ENCODE peak calls at places on chromosomes 6 and 20, in four cellular contexts. W, T, U and X are unnamed samples.
A peak's percentile ranks its signal among the peaks of the same experiment; 100 is the strongest.

GRCh38 chr20:39072132-39072531 is 110.0 kb downstream of the DHX35 start:
- DNase-seq in W (no peak), T (no peak), U (no peak), X (no peak)

GRCh38 chr6:104527311-104527710 is 332.4 kb downstream of the HACE1 start:
- DNase-seq in W (no peak), T (no peak), U (no peak), X (no peak)

GRCh38 chr6:45387236-45387635 is 9.5 kb upstream of the SUPT3H start:
- DNase-seq in W (peak; percentile 13), T (no peak), U (peak; percentile 12), X (no peak)

GRCh38 chr6:132065556-132065955 is 114.4 kb upstream of the CCN2 start:
- DNase-seq in W (peak; percentile 31), T (no peak), U (no peak), X (no peak)

GRCh38 chr6:27312950-27313271 is 838 bp upstream of the POM121L2 start:
- DNase-seq in W (no peak), T (no peak), U (no peak), X (no peak)

GRCh38 chr6:150640556-150641206 is 41.0 kb downstream of the PLEKHG1 start:
- DNase-seq in W (no peak), T (no peak), U (no peak), X (no peak)

GRCh38 chr6:21053612-21054011 is 519.4 kb downstream of the CDKAL1 start:
- DNase-seq in W (peak; percentile 45), T (no peak), U (peak; percentile 30), X (no peak)

GRCh38 chr6:52503853-52504777 is 72.7 kb downstream of the TRAM2 start:
- DNase-seq in W (peak; percentile 99), T (no peak), U (peak; percentile 71), X (no peak)

GRCh38 chr6:83430606-83431544 is at the start of gene ME1:
- DNase-seq in W (peak; percentile 88), T (no peak), U (peak; percentile 88), X (peak; percentile 3)

GRCh38 chr20:23187759-23188158 is 101.6 kb upstream of the CD93 start:
- DNase-seq in W (no peak), T (no peak), U (no peak), X (no peak)

GRCh38 chr6:14713008-14713452 is 532.8 kb upstream of the JARID2 start:
- DNase-seq in W (peak; percentile 81), T (no peak), U (peak; percentile 87), X (no peak)

GRCh38 chr20:34129518-34130162 is 17.6 kb upstream of the EIF2S2 start:
- DNase-seq in W (peak; percentile 88), T (peak; percentile 64), U (peak; percentile 83), X (peak; percentile 28)

GRCh38 chr6:3259491-3259958 is 778 bp downstream of the PSMG4 start:
- DNase-seq in W (peak; percentile 34), T (peak; percentile 24), U (peak; percentile 31), X (peak; percentile 27)

GRCh38 chr20:41095110-41095969 is 42.0 kb upstream of the PLCG1 start:
- DNase-seq in W (peak; percentile 69), T (peak; percentile 57), U (peak; percentile 77), X (peak; percentile 64)

GRCh38 chr20:3021327-3021726 is 22.1 kb upstream of the GNRH2 start:
- DNase-seq in W (no peak), T (no peak), U (no peak), X (no peak)
- H3K36me3 ChIP-seq in W (peaks cover 28% of the 10 kb centered on the region), T (peaks cover 10% of the 10 kb centered on the region), U (peaks cover 25% of the 10 kb centered on the region), X (peaks cover 30% of the 10 kb centered on the region)

DNA sequence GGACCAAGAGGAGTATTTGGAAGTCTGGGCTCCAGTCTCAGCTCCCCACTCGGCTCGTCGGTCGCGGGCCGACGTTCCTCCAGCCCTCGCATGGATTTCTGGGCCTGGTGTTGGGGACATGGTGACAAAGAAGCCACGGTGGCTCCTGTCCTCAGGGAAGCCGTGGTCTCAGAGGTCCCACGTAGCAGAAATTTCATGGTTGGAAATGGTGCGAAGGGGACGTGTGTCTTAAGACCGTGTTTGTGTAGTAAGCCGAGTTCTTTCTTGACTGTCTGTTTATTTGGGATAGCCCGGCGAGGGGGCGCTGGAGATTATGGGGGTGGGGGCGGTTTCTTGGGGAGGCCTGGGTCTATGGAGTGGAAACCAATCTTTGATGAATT is 23.4 kb upstream of the MAP3K7 start:
- DNase-seq in W (no peak), T (no peak), U (peak; percentile 7), X (no peak)
- H3K27me3 ChIP-seq in W (peaks cover 68% of the 10 kb centered on the region), T (peaks cover 6% of the 10 kb centered on the region), U (no peaks in the 10 kb centered on the region), X (peaks cover 2% of the 10 kb centered on the region)

DNA sequence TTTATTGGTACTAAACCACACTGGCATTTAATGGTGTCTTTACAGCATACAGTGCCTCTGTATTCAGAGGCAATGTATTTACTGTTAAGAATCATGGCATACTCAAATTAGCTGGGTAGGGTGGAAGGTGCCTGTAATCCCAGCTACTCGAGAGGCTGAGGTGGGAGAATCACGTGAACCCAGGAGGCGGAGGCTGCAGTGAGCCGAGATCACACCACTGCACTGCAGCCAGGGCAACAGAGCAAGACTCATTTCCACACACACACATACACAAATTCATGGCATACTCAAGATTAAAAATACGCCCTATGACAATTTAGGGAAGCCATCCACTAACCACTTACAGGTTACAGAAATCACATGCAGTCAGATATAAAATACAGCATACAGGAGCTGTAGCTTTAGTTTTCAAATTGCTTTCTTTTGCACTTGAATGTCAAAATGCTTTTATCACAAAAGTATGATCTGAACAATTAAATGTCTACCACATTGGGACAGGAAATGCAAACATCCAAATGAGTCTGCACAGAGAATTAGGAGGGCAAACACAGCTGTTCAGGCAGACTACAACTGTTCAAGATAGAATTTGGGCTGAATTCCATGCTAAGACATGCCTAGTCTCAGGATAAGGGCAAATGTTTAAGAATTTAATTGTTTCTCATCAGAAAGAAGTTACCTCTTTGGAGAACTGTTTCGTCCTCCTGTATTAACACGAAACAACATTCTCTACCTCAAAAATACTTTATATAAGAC is 36.4 kb downstream of the CSNK2A1 start:
- DNase-seq in W (no peak), T (no peak), U (no peak), X (no peak)
- H3K36me3 ChIP-seq in W (peaks cover 56% of the 10 kb centered on the region), T (peaks cover 11% of the 10 kb centered on the region), U (peaks cover 42% of the 10 kb centered on the region), X (peaks cover 45% of the 10 kb centered on the region)

GRCh38 chr20:35601021-35601973 is 14.3 kb upstream of the SPAG4 start:
- DNase-seq in W (no peak), T (peak; percentile 76), U (peak; percentile 83), X (peak; percentile 83)
- H3K27me3 ChIP-seq in W (no peaks in the 10 kb centered on the region), T (no peaks in the 10 kb centered on the region), U (peaks cover 41% of the 10 kb centered on the region), X (peaks cover 5% of the 10 kb centered on the region)

GRCh38 chr6:42831237-42831636 is 48.2 kb upstream of the RPL7L1 start:
- DNase-seq in W (no peak), T (no peak), U (no peak), X (no peak)

GRCh38 chr6:42834056-42834455 is 45.4 kb upstream of the RPL7L1 start:
- DNase-seq in W (no peak), T (no peak), U (no peak), X (no peak)

GRCh38 chr6:42829561-42830092 is 47.8 kb downstream of the BICRAL start:
- DNase-seq in W (no peak), T (no peak), U (no peak), X (no peak)
- H3K36me3 ChIP-seq in W (peaks cover 6% of the 10 kb centered on the region), T (peaks cover 17% of the 10 kb centered on the region), U (peaks cover 26% of the 10 kb centered on the region), X (peaks cover 38% of the 10 kb centered on the region)

GRCh38 chr6:7727150-7727950 is 1.5 kb downstream of the BMP6 start:
- DNase-seq in W (peak; percentile 7), T (no peak), U (peak; percentile 20), X (no peak)

GRCh38 chr6:7725412-7725811 is 487 bp upstream of the BMP6 start:
- DNase-seq in W (no peak), T (no peak), U (no peak), X (no peak)

GRCh38 chr6:7727951-7728854 is 2.3 kb downstream of the BMP6 start:
- DNase-seq in W (peak; percentile 22), T (peak; percentile 12), U (peak; percentile 37), X (no peak)

GRCh38 chr6:7725849-7726415 is at the start of gene BMP6:
- DNase-seq in W (peak; percentile 91), T (peak; percentile 24), U (peak; percentile 90), X (peak; percentile 26)

DNA sequence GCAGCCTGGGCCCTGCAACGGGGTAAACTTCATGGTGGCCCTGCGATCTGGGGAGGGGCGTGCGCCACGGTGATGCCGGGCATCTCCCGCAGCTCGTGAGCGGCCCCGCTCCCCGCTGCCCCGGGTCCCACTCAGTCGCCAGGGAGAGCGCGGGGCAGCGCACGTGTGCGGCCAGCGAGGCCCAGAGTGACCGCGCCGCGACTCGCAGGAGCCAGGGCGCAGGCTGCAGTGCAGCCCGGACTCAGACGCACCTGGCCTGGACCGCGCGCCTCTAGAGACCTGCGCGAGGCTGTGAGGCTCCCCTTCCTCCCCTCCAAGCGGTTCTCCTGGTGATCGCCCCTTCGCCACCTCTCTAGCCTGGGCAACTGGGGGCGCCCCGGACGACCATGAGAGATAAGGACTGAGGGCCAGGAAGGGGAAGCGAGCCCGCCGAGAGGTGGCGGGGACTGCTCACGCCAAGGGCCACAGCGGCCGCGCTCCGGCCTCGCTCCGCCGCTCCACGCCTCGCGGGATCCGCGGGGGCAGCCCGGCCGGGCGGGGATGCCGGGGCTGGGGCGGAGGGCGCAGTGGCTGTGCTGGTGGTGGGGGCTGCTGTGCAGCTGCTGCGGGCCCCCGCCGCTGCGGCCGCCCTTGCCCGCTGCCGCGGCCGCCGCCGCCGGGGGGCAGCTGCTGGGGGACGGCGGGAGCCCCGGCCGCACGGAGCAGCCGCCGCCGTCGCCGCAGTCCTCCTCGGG is 684 bp downstream of the BMP6 start:
- DNase-seq in W (peak; percentile 19), T (no peak), U (peak; percentile 7), X (no peak)
- H3K27me3 ChIP-seq in W (peaks cover 39% of the 10 kb centered on the region), T (peaks cover 8% of the 10 kb centered on the region), U (peaks cover 95% of the 10 kb centered on the region), X (peaks cover 28% of the 10 kb centered on the region)

GRCh38 chr20:45944151-45944964 is 9.9 kb downstream of the PCIF1 start:
- DNase-seq in W (peak; percentile 46), T (no peak), U (peak; percentile 33), X (no peak)

GRCh38 chr20:45946149-45946970 is 11.9 kb downstream of the PCIF1 start:
- DNase-seq in W (no peak), T (no peak), U (peak; percentile 62), X (peak; percentile 69)

GRCh38 chr20:45947110-45947866 is 12.8 kb downstream of the PCIF1 start:
- DNase-seq in W (no peak), T (no peak), U (no peak), X (no peak)

GRCh38 chr20:45944965-45945677 is 10.6 kb downstream of the PCIF1 start:
- DNase-seq in W (no peak), T (no peak), U (no peak), X (no peak)

DNA sequence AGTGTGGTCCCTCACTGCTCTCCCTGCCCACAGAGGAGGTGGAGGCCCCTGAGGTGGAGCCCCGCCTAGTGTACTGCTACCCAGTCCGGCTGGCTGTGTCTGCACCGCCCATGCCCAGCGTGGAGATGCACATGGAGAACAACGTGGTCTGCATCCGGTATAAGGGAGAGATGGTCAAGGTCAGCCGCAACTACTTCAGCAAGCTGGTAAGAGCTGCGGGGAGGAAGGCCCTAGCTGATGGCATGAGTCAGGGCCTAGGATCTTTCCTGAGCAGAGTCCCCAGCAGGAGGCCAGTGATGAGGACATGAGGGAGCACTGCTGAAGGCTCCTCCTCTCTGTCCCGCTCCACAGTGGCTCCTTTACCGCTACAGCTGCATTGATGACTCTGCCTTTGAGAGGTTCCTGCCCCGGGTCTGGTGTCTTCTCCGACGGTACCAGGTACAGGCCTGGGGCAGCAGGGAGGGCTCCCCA is 11.2 kb downstream of the PCIF1 start:
- DNase-seq in W (no peak), T (no peak), U (no peak), X (no peak)
- H3K36me3 ChIP-seq in W (peaks cover 54% of the 10 kb centered on the region), T (peaks cover 37% of the 10 kb centered on the region), U (peaks cover 64% of the 10 kb centered on the region), X (peaks cover 74% of the 10 kb centered on the region)